ENCODE peak calls at places on chromosomes 5 and 9, in six cellular contexts. H, U, M, Q, G and D are unnamed samples.

GRCh38 chr9:69499959-69500358 is 172.2 kb downstream of the APBA1 start:
- DNase-seq in H (no peak), U (no peak), M (no peak), Q (no peak), G (no peak), D (no peak)

GRCh38 chr5:171895076-171895475 is 109.5 kb downstream of the SMIM23 start:
- DNase-seq in H (no peak), U (no peak), M (no peak), Q (no peak), G (no peak), D (no peak)

GRCh38 chr9:94135222-94135621 is 51.0 kb downstream of the PTPDC1 start:
- DNase-seq in H (peak; percentile 65), U (no peak), M (peak; percentile 27), Q (no peak), G (no peak), D (peak; percentile 51)

GRCh38 chr9:137365056-137365455 is 57.9 kb downstream of the EXD3 start:
- DNase-seq in H (no peak), U (no peak), M (no peak), Q (peak; percentile 6), G (peak; percentile 31), D (no peak)

GRCh38 chr9:127751269-127752054 is 16.4 kb upstream of the TOR2A start:
- DNase-seq in H (no peak), U (no peak), M (no peak), Q (no peak), G (no peak), D (peak; percentile 14)

GRCh38 chr9:121566401-121567141 is 66.9 kb upstream of the GGTA1 start:
- DNase-seq in H (peak; percentile 58), U (no peak), M (peak; percentile 14), Q (peak; percentile 66), G (no peak), D (peak; percentile 62)

GRCh38 chr9:77968506-77968905 is 63.1 kb downstream of the GNAQ start:
- DNase-seq in H (no peak), U (no peak), M (no peak), Q (no peak), G (no peak), D (no peak)

GRCh38 chr5:543755-544674 is 19.8 kb upstream of the SLC9A3 start:
- DNase-seq in H (peak; percentile 57), U (peak; percentile 56), M (peak; percentile 42), Q (peak; percentile 46), G (no peak), D (no peak)

GRCh38 chr9:90073551-90073950 is 468.7 kb downstream of the GADD45G start:
- DNase-seq in H (no peak), U (no peak), M (no peak), Q (no peak), G (no peak), D (no peak)

GRCh38 chr5:66596791-66597757 is 881 bp downstream of the MAST4 start:
- DNase-seq in H (no peak), U (peak; percentile 37), M (peak; percentile 47), Q (peak; percentile 63), G (peak; percentile 56), D (peak; percentile 60)

GRCh38 chr5:72290356-72291133 is 29.5 kb downstream of the MRPS27 start:
- DNase-seq in H (no peak), U (no peak), M (no peak), Q (no peak), G (no peak), D (no peak)
- H3K4me3 ChIP-seq in H (no peak overlapping the region), U (no peak overlapping the region), M (no peak overlapping the region), Q (no peak overlapping the region), G (no peak overlapping the region), D (no peak overlapping the region)

DNA sequence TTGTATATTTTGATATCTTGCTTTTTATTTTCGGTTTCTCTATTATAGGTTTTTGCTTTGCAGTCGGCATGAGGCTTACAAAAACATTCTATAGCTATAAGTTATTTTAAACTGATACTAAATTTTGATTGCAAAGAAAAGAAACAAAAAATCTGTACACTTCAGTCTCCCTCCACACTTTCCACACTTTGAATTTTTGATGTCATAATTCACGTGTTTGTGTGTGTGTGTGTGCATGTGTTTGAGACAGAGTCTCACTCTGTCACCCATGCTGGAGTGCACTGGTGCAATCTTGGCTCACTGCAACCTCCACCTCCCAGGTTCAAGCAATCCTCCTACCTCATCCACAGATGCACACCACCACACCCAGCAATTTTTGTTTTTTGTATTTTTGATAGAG is 124.9 kb downstream of the MRPS30 start:
- DNase-seq in H (no peak), U (no peak), M (no peak), Q (no peak), G (no peak), D (no peak)
- H3K36me3 ChIP-seq in H (no peaks in the 10 kb centered on the region), U (no peaks in the 10 kb centered on the region), M (no peaks in the 10 kb centered on the region), Q (no peaks in the 10 kb centered on the region), G (no peaks in the 10 kb centered on the region), D (no peaks in the 10 kb centered on the region)

GRCh38 chr5:120817044-120817985 is 353.2 kb downstream of the PRR16 start:
- DNase-seq in H (no peak), U (no peak), M (no peak), Q (no peak), G (no peak), D (peak; percentile 21)
- TF ChIP-seq CTCF in H (no peak), U (no peak), M (no peak), Q (no peak), G (peak; percentile 69), D (peak; percentile 35)

DNA sequence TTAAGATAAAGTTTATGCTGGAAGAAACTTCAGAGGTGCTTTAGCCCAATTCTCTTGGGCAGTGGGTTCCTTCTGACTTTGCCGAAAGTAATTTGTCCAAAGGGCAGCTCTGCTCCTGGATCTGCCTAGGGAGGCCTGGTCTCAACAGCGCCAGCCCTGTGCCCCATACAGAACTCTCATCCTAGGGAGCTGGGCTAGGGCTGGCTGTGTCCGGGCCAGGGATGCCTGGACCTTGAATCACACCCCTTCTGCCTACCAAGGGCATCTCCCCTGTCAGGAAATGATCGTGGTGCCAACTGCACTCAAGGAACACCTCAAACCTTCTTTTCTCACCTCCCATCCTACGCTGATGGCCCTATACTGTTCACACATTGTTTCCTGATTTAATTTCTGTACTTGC is 37.3 kb upstream of the NFIB start:
- DNase-seq in H (no peak), U (no peak), M (no peak), Q (peak; percentile 62), G (no peak), D (no peak)
- H3K4me3 ChIP-seq in H (peak overlapping the region; percentile 69), U (no peak overlapping the region), M (no peak overlapping the region), Q (peak overlapping the region; percentile 54), G (no peak overlapping the region), D (no peak overlapping the region)

DNA sequence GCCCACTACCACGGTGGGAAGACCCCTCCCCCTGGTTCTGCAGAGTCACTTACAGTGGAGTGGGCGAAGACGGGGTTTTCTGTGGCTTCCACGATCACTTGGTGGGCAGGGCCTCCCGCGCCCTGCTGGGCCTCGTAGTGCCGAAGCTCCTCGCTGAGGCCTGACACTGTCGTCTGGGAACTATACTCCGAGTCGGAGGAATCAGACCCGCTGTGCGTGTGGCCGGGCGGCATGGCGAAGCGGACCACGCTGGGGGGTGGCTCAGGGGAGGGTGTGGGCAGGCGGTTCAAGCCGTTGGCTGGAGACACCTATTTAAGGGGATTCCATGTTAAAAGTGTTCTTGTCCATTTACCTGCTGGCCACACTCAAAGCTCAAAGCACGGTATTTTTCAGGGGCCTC is 67.8 kb downstream of the PTCH1 start:
- DNase-seq in H (no peak), U (no peak), M (no peak), Q (no peak), G (no peak), D (no peak)
- H3K36me3 ChIP-seq in H (peaks cover 74% of the 10 kb centered on the region), U (peaks cover 59% of the 10 kb centered on the region), M (peaks cover 45% of the 10 kb centered on the region), Q (peaks cover 15% of the 10 kb centered on the region), G (no peaks in the 10 kb centered on the region), D (peaks cover 2% of the 10 kb centered on the region)

GRCh38 chr5:9231842-9232241 is 314.0 kb downstream of the SEMA5A start:
- DNase-seq in H (no peak), U (no peak), M (no peak), Q (no peak), G (no peak), D (no peak)
- TF ChIP-seq CTCF in H (no peak), U (no peak), M (no peak), Q (no peak), G (no peak), D (no peak)

GRCh38 chr9:35831040-35831439 is 2.0 kb downstream of the TMEM8B start:
- DNase-seq in H (no peak), U (no peak), M (no peak), Q (no peak), G (no peak), D (no peak)

GRCh38 chr9:35829084-35829763 is at the start of gene TMEM8B:
- DNase-seq in H (peak; percentile 100), U (peak; percentile 99), M (peak; percentile 98), Q (peak; percentile 98), G (peak; percentile 95), D (peak; percentile 78)

GRCh38 chr9:35827486-35827885 is 1.0 kb downstream of the FAM221B start:
- DNase-seq in H (no peak), U (no peak), M (no peak), Q (no peak), G (no peak), D (peak; percentile 45)

GRCh38 chr9:35829764-35830096 is 702 bp downstream of the TMEM8B start:
- DNase-seq in H (no peak), U (no peak), M (no peak), Q (no peak), G (no peak), D (no peak)

GRCh38 chr9:35828716-35829083 is at the start of gene FAM221B:
- DNase-seq in H (peak; percentile 35), U (no peak), M (peak; percentile 34), Q (peak; percentile 40), G (no peak), D (no peak)
- H3K4me3 ChIP-seq in H (peak within 1 kb of the TSS; percentile 97), U (peak within 1 kb of the TSS; percentile 90), M (peak within 1 kb of the TSS; percentile 53), Q (peak within 1 kb of the TSS; percentile 65), G (peak within 1 kb of the TSS; percentile 67), D (peak within 1 kb of the TSS; percentile 69)

GRCh38 chr9:135907006-135907434 is 326 bp downstream of the CAMSAP1 start:
- DNase-seq in H (no peak), U (no peak), M (peak; percentile 27), Q (no peak), G (no peak), D (no peak)
- H3K36me3 ChIP-seq in H (peaks cover 16% of the 10 kb centered on the region), U (no peaks in the 10 kb centered on the region), M (no peaks in the 10 kb centered on the region), Q (no peaks in the 10 kb centered on the region), G (peaks cover 36% of the 10 kb centered on the region), D (peaks cover 4% of the 10 kb centered on the region)

DNA sequence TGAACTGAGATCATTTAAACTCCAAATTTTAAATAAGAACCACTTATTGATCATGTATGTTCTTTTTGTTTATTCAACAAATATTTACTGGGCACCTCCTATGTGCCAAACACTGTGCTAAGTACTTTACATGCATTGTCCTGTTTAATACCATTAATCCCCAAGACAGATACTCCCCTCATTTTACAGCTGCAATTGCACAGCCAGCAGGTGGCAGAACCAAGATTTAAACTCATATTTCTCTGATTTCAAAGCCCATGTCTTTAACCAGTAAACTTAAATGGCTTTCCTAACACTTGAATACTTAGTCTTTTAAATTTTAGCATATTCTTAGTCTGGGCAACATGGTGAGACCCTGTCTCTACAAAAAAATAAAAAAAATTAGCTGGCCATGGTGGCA is 43.4 kb upstream of the KIAA1958 start:
- DNase-seq in H (no peak), U (no peak), M (peak; percentile 8), Q (no peak), G (no peak), D (peak; percentile 27)
- TF ChIP-seq CTCF in H (no peak), U (peak; percentile 20), M (peak; percentile 41), Q (peak; percentile 28), G (peak; percentile 54), D (peak; percentile 37)

GRCh38 chr5:35442916-35443639 is 174.6 kb upstream of the SPEF2 start:
- DNase-seq in H (no peak), U (no peak), M (no peak), Q (no peak), G (no peak), D (no peak)
- H3K4me3 ChIP-seq in H (no peak overlapping the region), U (no peak overlapping the region), M (no peak overlapping the region), Q (no peak overlapping the region), G (no peak overlapping the region), D (no peak overlapping the region)